ENCODE peak calls at places on chromosomes 5 and 9, in nine cellular contexts. P is neural progenitor cell, W is RWPE2, D is body of pancreas, U is astrocyte of the spinal cord, H is astrocyte, L is uterus, R is fibroblast of pulmonary artery, J is AG04450. I is an unnamed sample.

GRCh38 chr5:1299961-1300360 is 5.1 kb upstream of the TERT start:
- DNase-seq in P (no peak), W (no peak), D (no peak), U (no peak), H (no peak), L (no peak), R (no peak), J (no peak), I (no peak)

GRCh38 chr5:74492230-74492629 is 148.3 kb downstream of the ENC1 start:
- DNase-seq in P (no peak), W (no peak), D (no peak), U (peak; percentile 15), H (no peak), L (no peak), R (peak; percentile 14), J (no peak), I (no peak)

GRCh38 chr9:131112374-131113159 is 12.8 kb upstream of the NUP214 start:
- DNase-seq in P (no peak), W (peak; percentile 61), D (no peak), U (no peak), H (no peak), L (no peak), R (no peak), J (no peak), I (peak; percentile 32)

GRCh38 chr9:37999501-38000189 is 69.4 kb downstream of the SHB start:
- DNase-seq in P (peak; percentile 37), W (no peak), D (no peak), U (no peak), H (no peak), L (no peak), R (no peak), J (no peak), I (no peak)

GRCh38 chr5:115831163-115831768 is 10.1 kb downstream of the ATG12 start:
- DNase-seq in P (peak; percentile 62), W (no peak), D (no peak), U (peak; percentile 46), H (peak; percentile 12), L (no peak), R (peak; percentile 56), J (no peak), I (no peak)

GRCh38 chr5:143890475-143890874 is 78.5 kb downstream of the HMHB1 start:
- DNase-seq in P (no peak), W (no peak), D (no peak), U (no peak), H (no peak), L (no peak), R (no peak), J (no peak), I (no peak)

GRCh38 chr5:13745508-13745907 is 199.0 kb downstream of the DNAH5 start:
- DNase-seq in P (no peak), W (no peak), D (no peak), U (peak; percentile 60), H (peak; percentile 77), L (no peak), R (no peak), J (peak; percentile 55), I (peak; percentile 56)

GRCh38 chr5:175681045-175681974 is 23.4 kb downstream of the HRH2 start:
- DNase-seq in P (no peak), W (peak; percentile 34), D (no peak), U (no peak), H (no peak), L (no peak), R (no peak), J (no peak), I (no peak)

GRCh38 chr9:81389569-81389993 is 299.8 kb downstream of the TLE1 start:
- DNase-seq in P (no peak), W (peak; percentile 89), D (no peak), U (peak; percentile 97), H (peak; percentile 100), L (peak; percentile 27), R (peak; percentile 98), J (peak; percentile 92), I (peak; percentile 100)

DNA sequence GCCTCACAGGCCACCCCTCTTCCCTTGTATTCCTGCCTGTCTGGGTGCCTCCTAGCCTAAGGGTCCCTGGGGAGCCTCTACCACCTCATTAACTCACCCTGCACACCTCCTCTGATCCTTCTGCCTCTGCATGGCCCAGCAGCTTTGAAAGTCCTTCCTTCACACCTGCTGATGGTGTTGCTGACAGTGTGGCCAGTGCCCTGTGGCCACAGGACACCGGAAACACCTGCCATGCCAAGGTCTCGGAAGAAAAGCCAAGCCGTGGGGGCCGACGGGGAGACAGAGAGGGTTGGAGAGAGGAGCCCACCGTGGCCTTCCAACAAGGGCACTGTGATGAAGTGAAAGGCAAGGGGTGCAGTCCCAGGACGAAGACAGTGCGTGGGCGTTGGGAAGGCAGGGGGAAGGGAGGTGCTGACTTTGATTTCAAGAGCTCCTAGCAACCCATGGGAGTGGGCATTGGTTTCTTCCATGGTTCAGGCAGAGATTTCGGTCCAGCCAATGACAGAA is 4.1 kb downstream of the BTNL9 start:
- DNase-seq in P (no peak), W (no peak), D (no peak), U (no peak), H (no peak), L (no peak), R (no peak), J (no peak), I (no peak)
- H3K4me3 ChIP-seq in P (no peak overlapping the region), W (no peak overlapping the region), D (no peak overlapping the region), U (no peak overlapping the region), H (no peak overlapping the region), L (no peak overlapping the region), R (no peak overlapping the region), J (no peak overlapping the region), I (no peak overlapping the region)

GRCh38 chr5:132427285-132428146 is 58.0 kb downstream of the SLC22A5 start:
- DNase-seq in P (no peak), W (no peak), D (peak; percentile 43), U (no peak), H (no peak), L (no peak), R (no peak), J (no peak), I (no peak)

GRCh38 chr5:132425975-132426524 is 56.5 kb downstream of the SLC22A5 start:
- DNase-seq in P (no peak), W (no peak), D (no peak), U (no peak), H (no peak), L (no peak), R (no peak), J (no peak), I (no peak)

GRCh38 chr5:132428147-132428482 is 58.6 kb downstream of the SLC22A5 start:
- DNase-seq in P (no peak), W (no peak), D (no peak), U (no peak), H (no peak), L (no peak), R (no peak), J (no peak), I (no peak)

GRCh38 chr5:132425009-132425937 is 55.8 kb downstream of the SLC22A5 start:
- DNase-seq in P (no peak), W (no peak), D (no peak), U (peak; percentile 82), H (peak; percentile 92), L (no peak), R (peak; percentile 63), J (no peak), I (no peak)

DNA sequence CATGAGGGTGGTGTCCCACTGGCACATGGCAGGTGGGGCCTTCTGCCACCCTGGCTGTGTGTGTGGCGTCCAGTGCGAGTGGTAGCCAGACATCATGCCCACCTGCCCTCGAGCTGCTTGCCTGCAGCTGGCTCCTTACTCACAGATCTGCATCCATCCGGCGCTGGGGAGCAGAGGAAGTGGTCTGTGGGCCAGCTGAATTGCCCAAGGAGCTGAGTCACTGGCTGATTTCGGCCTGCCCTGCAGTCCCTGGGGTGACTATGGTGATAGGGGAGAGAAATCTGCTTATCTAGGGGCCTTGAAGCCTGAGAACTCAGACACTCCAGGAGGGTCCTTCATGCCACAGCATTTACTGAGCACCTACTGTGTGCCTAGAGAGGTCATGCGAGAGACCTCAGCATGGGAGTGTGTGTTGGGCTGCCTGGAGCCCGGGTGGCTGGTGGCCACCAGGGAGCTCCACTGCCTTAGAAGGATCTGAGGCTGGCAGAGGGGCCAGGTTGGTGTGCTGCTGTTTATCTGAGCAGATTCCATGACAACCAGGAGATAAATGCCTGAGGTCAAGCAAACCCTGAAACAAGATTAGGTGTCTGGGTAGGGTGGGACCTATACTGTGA is 57.1 kb downstream of the SLC22A5 start:
- DNase-seq in P (peak; percentile 44), W (peak; percentile 95), D (peak; percentile 61), U (peak; percentile 91), H (peak; percentile 94), L (peak; percentile 71), R (peak; percentile 88), J (peak; percentile 80), I (no peak)
- TF ChIP-seq CTCF in P (peak; percentile 33), W (peak; percentile 47), D (peak; percentile 31), U (peak; percentile 54), H (peak; percentile 10), L (no peak), R (peak; percentile 73), J (peak; percentile 54), I (peak; percentile 65)

DNA sequence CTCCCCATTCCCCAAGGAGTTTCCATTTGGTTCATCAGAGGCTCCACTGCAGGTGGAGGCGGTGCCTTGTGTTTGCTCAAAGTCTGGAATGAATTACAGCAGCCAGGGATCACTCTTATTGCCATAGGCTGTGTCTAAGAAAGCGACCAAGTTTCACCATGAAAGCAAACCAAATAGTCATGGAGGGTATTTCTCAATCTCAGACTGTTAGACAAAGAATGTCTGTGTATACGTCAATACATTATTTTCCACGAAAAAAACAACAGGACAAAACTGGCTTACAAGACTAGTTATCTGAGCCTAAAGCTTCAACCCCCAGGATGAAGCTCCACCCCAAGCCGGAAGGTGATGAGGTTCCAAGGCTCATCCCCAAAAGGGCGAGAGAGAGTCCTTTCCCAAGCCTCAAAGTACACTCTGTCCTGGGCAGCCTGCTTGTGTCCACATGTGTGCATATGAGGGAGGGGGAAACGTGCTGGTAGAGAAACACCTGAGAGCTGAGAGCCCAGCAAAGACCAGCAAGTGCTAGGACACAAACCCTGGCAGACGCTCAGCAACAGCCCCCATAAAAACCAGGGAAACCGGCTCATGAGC is 4.3 kb downstream of the B4GALT1 start:
- DNase-seq in P (no peak), W (no peak), D (peak; percentile 53), U (no peak), H (peak; percentile 54), L (peak; percentile 74), R (peak; percentile 94), J (no peak), I (no peak)
- H3K4me3 ChIP-seq in P (no peak overlapping the region), W (peak overlapping the region; percentile 1), D (no peak overlapping the region), U (no peak overlapping the region), H (no peak overlapping the region), L (no peak overlapping the region), R (peak overlapping the region; percentile 99), J (no peak overlapping the region), I (peak overlapping the region; percentile 94)

DNA sequence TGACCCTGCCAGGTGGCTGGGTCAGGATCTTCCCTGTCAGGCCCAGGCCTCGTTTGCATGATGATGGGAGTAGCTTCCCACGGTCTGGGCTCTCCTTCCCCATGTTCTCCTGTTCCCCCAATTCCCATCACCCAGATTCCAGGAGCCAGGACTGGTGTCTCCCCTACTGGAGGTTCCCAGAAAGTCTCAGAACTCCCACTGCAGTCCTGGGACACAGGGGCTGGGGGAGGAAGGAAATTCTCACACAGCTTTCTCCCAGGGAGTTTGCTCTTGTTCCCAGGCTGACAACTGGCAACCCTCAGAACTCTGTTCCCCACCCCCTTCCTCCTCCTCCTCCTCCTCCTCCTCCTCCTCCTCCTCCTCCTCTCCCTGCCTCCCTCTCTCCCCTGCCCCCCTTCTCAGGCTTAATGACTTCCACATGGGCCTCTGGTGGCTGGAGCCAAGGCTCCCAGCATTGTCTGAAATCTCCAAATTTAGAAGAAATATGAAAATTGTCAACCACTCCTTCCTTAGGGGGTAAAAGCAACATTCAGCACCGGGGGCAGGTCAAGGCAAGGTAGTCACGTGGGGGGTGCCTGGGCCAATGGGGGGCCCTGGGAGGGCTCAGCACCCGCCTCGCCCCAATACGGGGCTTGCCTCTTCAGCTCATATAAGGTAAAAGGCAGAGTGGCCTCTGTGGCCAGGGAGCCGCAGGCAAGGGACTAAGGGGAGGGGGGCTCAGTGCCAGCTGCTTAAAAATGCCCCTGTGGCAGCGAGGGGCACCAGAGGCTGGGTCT is 27.3 kb upstream of the IL17B start:
- DNase-seq in P (peak; percentile 21), W (no peak), D (no peak), U (peak; percentile 92), H (peak; percentile 79), L (peak; percentile 94), R (peak; percentile 92), J (peak; percentile 88), I (no peak)
- TF ChIP-seq CTCF in P (no peak), W (no peak), D (no peak), U (no peak), H (no peak), L (peak; percentile 42), R (peak; percentile 17), J (peak; percentile 34), I (no peak)